ENCODE peak calls at places on chromosomes 7 and 10, in eight cellular contexts. O, K, Q, T, U, R, W and I are unnamed samples.

GRCh38 chr7:143289421-143289820 is 1.3 kb downstream of the CASP2 start:
- DNase-seq in U (no peak), W (no peak), O (no peak), T (no peak), R (no peak), Q (no peak), K (peak), I (no peak)

GRCh38 chr7:121302214-121302745 is 26.5 kb upstream of the WNT16 start:
- DNase-seq in O (no peak), U (no peak), Q (no peak), W (no peak), R (no peak), K (peak), T (no peak), I (peak)

GRCh38 chr10:58755688-58756087 is 243.0 kb downstream of the BICC1 start:
- DNase-seq in T (no peak), U (peak), Q (no peak), R (no peak), W (no peak), O (no peak), K (peak), I (peak)

GRCh38 chr7:101363196-101363733 is 590 bp downstream of the COL26A1 start:
- DNase-seq in W (no peak), R (no peak), T (no peak), K (no peak), U (no peak), Q (no peak), O (no peak), I (no peak)

GRCh38 chr10:86440874-86441838 is 74.6 kb upstream of the GRID1 start:
- DNase-seq in K (peak), T (no peak), O (no peak), Q (no peak), U (peak), R (no peak), W (no peak), I (peak)

GRCh38 chr7:38893061-38893460 is 15.9 kb downstream of the VPS41 start:
- DNase-seq in K (peak), O (no peak), U (no peak), R (no peak), T (no peak), Q (no peak), W (no peak), I (no peak)

GRCh38 chr7:138784692-138785091 is 13.1 kb upstream of the TMEM213 start:
- DNase-seq in Q (no peak), W (no peak), K (no peak), O (no peak), U (no peak), T (no peak), R (no peak), I (no peak)

GRCh38 chr10:130686680-130687300 is 550.6 kb downstream of the GLRX3 start:
- DNase-seq in W (peak), K (no peak), U (no peak), O (no peak), R (no peak), T (no peak), Q (no peak), I (no peak)

GRCh38 chr7:38273286-38273995 is at the start of gene TARP:
- DNase-seq in O (no peak), K (no peak), R (no peak), Q (no peak), W (no peak), U (no peak), T (no peak), I (no peak)

GRCh38 chr7:16755397-16755796 is 1.8 kb downstream of the TSPAN13 start:
- DNase-seq in R (no peak), U (no peak), W (no peak), O (no peak), T (no peak), Q (no peak), K (peak), I (no peak)

GRCh38 chr7:153245809-153246208 is 486.3 kb downstream of the ACTR3B start:
- DNase-seq in K (no peak), W (no peak), Q (no peak), T (no peak), R (no peak), U (no peak), O (no peak), I (no peak)

GRCh38 chr7:47516386-47516785 is 65.5 kb downstream of the TNS3 start:
- DNase-seq in R (no peak), O (no peak), T (no peak), Q (no peak), W (no peak), U (no peak), K (no peak), I (no peak)

GRCh38 chr10:50286517-50286916 is 35.2 kb upstream of the ASAH2 start:
- DNase-seq in W (no peak), O (no peak), Q (no peak), U (no peak), T (no peak), K (peak), R (no peak), I (no peak)

GRCh38 chr7:3267928-3268690 is 32.9 kb upstream of the SDK1 start:
- DNase-seq in Q (no peak), U (peak), T (no peak), K (peak), W (no peak), R (no peak), O (no peak), I (peak)

GRCh38 chr10:95333997-95334792 is 43.4 kb upstream of the PDLIM1 start:
- DNase-seq in W (peak), K (peak), O (peak), R (peak), U (peak), Q (no peak), T (peak), I (peak)

GRCh38 chr7:137151056-137151731 is 192.3 kb downstream of the PTN start:
- DNase-seq in K (peak), Q (no peak), T (no peak), W (no peak), R (no peak), O (no peak), U (no peak), I (no peak)

GRCh38 chr7:13990319-13990983 is 985 bp upstream of the ETV1 start:
- DNase-seq in U (peak), W (no peak), K (peak), T (peak), Q (no peak), R (peak), O (peak), I (no peak)

GRCh38 chr7:107327986-107328569 is 141.8 kb upstream of the GPR22 start:
- DNase-seq in T (peak), W (no peak), K (peak), Q (no peak), R (no peak), U (no peak), O (no peak), I (no peak)

GRCh38 chr10:6721480-6721879 is 141.4 kb upstream of the PRKCQ start:
- DNase-seq in O (no peak), Q (peak), U (peak), T (peak), K (peak), W (no peak), R (peak), I (peak)

GRCh38 chr7:100556541-100556940 is 17.2 kb downstream of the SAP25 start:
- DNase-seq in K (peak), T (no peak), Q (no peak), W (no peak), U (no peak), O (no peak), R (no peak), I (no peak)

GRCh38 chr7:142507799-142508198 is 241.5 kb upstream of the PRSS1 start:
- DNase-seq in T (no peak), W (no peak), Q (no peak), O (no peak), K (no peak), U (no peak), R (no peak), I (no peak)

GRCh38 chr7:47945261-47946015 is 2.8 kb downstream of the PKD1L1 start:
- DNase-seq in O (peak), T (peak), R (peak), Q (peak), U (peak), K (peak), W (peak), I (no peak)

GRCh38 chr7:36390199-36391090 is 783 bp downstream of the ANLN start:
- DNase-seq in T (peak), W (peak), K (peak), U (peak), R (peak), Q (peak), O (peak), I (peak)

GRCh38 chr7:90772410-90772809 is 176.3 kb downstream of the CDK14 start:
- DNase-seq in R (no peak), T (no peak), K (no peak), O (no peak), U (no peak), Q (no peak), W (no peak), I (no peak)

GRCh38 chr7:1049801-1050200 is 5.5 kb downstream of the GPR146 start:
- DNase-seq in T (no peak), O (peak), K (no peak), R (no peak), W (no peak), U (no peak), Q (no peak), I (no peak)

GRCh38 chr7:152085116-152085515 is 59.6 kb downstream of the GALNT11 start:
- DNase-seq in K (no peak), T (no peak), U (no peak), R (no peak), W (no peak), O (no peak), Q (no peak), I (no peak)

GRCh38 chr7:133571066-133571465 is 318.2 kb downstream of the EXOC4 start:
- DNase-seq in R (no peak), O (no peak), U (no peak), K (no peak), T (no peak), Q (no peak), W (no peak), I (no peak)

GRCh38 chr7:135756191-135756590 is 7.6 kb upstream of the FAM180A start:
- DNase-seq in U (no peak), K (no peak), O (no peak), T (no peak), Q (no peak), W (no peak), R (no peak), I (no peak)

GRCh38 chr10:112456533-112456932 is 9.5 kb downstream of the VTI1A start:
- DNase-seq in T (no peak), W (no peak), O (no peak), R (no peak), Q (no peak), U (no peak), K (no peak), I (no peak)
- TF ChIP-seq CTCF in T (no peak), W (peak), O (no peak), R (no peak), Q (no peak), U (peak), K (no peak), I (no peak)

DNA sequence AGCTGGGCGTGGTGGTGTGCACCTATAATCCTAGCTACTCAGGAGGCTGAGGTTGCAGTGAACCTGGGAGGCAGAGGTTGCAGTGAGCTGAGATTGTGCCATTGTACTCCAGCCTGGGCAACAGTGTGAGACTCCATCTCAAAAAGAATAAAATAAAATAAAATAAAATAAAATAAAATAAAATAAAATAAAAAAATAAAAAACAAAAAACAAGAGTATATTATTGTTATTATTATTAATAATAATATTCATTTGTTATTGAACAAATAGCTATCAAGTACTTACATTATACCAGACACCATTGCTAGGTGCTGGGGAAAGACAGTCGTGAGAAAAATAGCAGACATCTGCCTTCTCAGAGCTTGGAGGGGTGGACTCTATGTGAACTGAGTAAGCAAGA is 24.1 kb downstream of the PAX2 start:
- DNase-seq in R (no peak), O (no peak), T (no peak), Q (no peak), U (no peak), W (no peak), K (no peak), I (no peak)
- H3K4me3 ChIP-seq in R (no peak), O (no peak), T (no peak), Q (no peak), U (no peak), W (no peak), K (no peak), I (no peak)

GRCh38 chr10:87506988-87507387 is 2.3 kb downstream of the MINPP1 start:
- DNase-seq in T (no peak), O (no peak), W (no peak), R (no peak), K (no peak), Q (no peak), U (no peak), I (no peak)

GRCh38 chr10:87504667-87505365 is at the start of gene MINPP1:
- DNase-seq in W (peak), Q (peak), T (peak), K (peak), O (peak), U (peak), R (peak), I (peak)

GRCh38 chr10:87510025-87510424 is 5.3 kb downstream of the MINPP1 start:
- DNase-seq in U (no peak), R (no peak), K (no peak), Q (no peak), O (no peak), T (no peak), W (no peak), I (no peak)

GRCh38 chr10:87505366-87506113 is 847 bp downstream of the MINPP1 start:
- DNase-seq in O (peak), K (peak), W (peak), U (peak), T (peak), Q (peak), R (peak), I (no peak)

DNA sequence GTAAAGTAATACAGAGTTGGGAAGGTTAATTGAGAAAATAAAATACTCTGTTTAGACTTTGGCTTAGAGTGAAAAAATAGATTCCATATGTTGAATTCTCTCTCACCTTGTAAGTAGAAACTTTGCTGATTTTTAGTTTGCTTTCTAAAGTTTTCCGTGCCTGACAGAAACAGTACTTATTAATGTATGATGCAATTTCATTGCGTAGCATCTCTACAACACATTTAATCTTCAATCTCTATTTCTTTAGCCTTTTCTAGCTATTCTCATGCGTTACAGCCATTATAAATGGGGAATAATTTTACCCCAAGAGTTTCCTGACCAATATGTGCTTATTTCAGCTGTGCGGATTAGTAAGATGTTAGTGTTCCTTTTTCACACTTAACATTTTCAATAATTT is 3.2 kb downstream of the MINPP1 start:
- DNase-seq in R (no peak), T (no peak), Q (no peak), W (no peak), K (no peak), O (no peak), U (no peak), I (no peak)
- H3K27ac ChIP-seq in R (no peak), T (no peak), Q (no peak), W (peak), K (no peak), O (no peak), U (no peak), I (no peak)

DNA sequence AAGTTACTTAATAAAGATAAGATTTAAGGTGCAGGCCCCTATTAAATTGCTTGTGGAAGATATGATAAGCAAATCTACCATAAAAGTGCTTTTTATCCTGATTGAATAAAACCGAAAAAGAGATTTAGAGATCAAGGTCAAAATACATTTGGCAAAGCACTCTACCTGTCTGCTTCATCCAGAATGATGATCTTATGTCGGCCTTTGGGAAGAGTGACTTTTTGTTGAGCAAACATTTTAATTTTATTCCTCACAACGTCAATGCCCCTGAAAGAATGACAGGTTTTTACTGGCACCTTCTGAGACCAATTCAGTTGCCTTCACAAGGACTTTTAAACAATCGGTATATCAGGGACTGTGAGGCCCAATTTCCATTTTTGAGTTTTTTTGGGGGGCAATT is 7.7 kb downstream of the RFC2 start:
- DNase-seq in U (no peak), Q (no peak), W (no peak), R (no peak), O (no peak), K (no peak), T (no peak), I (no peak)
- TF ChIP-seq CTCF in U (no peak), Q (no peak), W (no peak), R (no peak), O (no peak), K (no peak), T (no peak), I (no peak)